ENCODE peak calls at places on chromosomes 16 and 17, in five cellular contexts. N, I, Z, L and G are unnamed samples.

GRCh38 chr17:61409301-61410099 is 9.9 kb downstream of the TBX2 start:
- DNase-seq in I (peak; percentile 75), L (peak; percentile 84), N (peak; percentile 55), Z (peak; percentile 77), G (peak; percentile 76)

GRCh38 chr17:38673714-38674012 is 1.1 kb downstream of the EPOP start:
- DNase-seq in I (peak; percentile 18), N (peak; percentile 36), Z (no peak), L (no peak), G (peak; percentile 39)

GRCh38 chr17:68457168-68457538 is at the start of gene WIPI1:
- DNase-seq in N (no peak), Z (no peak), L (no peak), I (no peak), G (no peak)

GRCh38 chr16:68416057-68417046 is 32.0 kb downstream of the SMPD3 start:
- DNase-seq in L (peak; percentile 47), N (no peak), I (no peak), Z (no peak), G (no peak)

GRCh38 chr17:16940116-16940881 is 31.6 kb downstream of the TNFRSF13B start:
- DNase-seq in I (no peak), Z (no peak), L (no peak), N (peak; percentile 59), G (no peak)

GRCh38 chr17:81961087-81961514 is at the start of gene NOTUM:
- DNase-seq in I (no peak), N (peak; percentile 66), L (peak; percentile 35), Z (no peak), G (no peak)

GRCh38 chr17:1137465-1137894 is 42.3 kb downstream of the ABR start:
- DNase-seq in Z (no peak), L (no peak), I (no peak), N (peak; percentile 55), G (no peak)

GRCh38 chr16:72959301-72959996 is 88.5 kb downstream of the ZFHX3 start:
- DNase-seq in I (no peak), N (no peak), Z (no peak), L (no peak), G (no peak)

GRCh38 chr17:28716740-28717577 is 709 bp downstream of the RAB34 start:
- DNase-seq in L (peak; percentile 22), I (peak; percentile 20), N (peak; percentile 55), Z (no peak), G (peak; percentile 44)

GRCh38 chr17:82528484-82529265 is 9.1 kb downstream of the FOXK2 start:
- DNase-seq in N (no peak), L (peak; percentile 93), I (peak; percentile 66), Z (no peak), G (no peak)

GRCh38 chr16:14003119-14003570 is 68.0 kb upstream of the MRTFB start:
- DNase-seq in Z (peak; percentile 41), L (peak; percentile 54), N (peak; percentile 69), I (peak; percentile 83), G (peak; percentile 33)

GRCh38 chr17:30363715-30364202 is 15.0 kb upstream of the CPD start:
- DNase-seq in Z (peak; percentile 62), I (peak; percentile 90), L (peak; percentile 83), N (no peak), G (no peak)

GRCh38 chr17:18247613-18248001 is 10.9 kb downstream of the FLII start:
- DNase-seq in N (no peak), L (no peak), Z (no peak), I (no peak), G (no peak)

GRCh38 chr16:79607587-79607986 is 7.0 kb upstream of the MAF start:
- DNase-seq in N (no peak), L (peak; percentile 2), Z (no peak), I (no peak), G (no peak)

GRCh38 chr16:82451449-82451848 is 175.3 kb upstream of the CDH13 start:
- DNase-seq in L (no peak), N (no peak), I (no peak), Z (no peak), G (no peak)

GRCh38 chr16:71230122-71230845 is at the start of gene HYDIN:
- DNase-seq in I (peak; percentile 1), N (peak; percentile 96), L (peak; percentile 64), Z (no peak), G (peak; percentile 91)

GRCh38 chr17:50909765-50910661 is 43.9 kb upstream of the TOB1 start:
- DNase-seq in N (no peak), I (no peak), Z (no peak), L (no peak), G (no peak)

GRCh38 chr16:87784812-87785211 is 19.0 kb upstream of the KLHDC4 start:
- DNase-seq in Z (no peak), N (no peak), I (no peak), L (no peak), G (no peak)

GRCh38 chr16:24508614-24509013 is 30.8 kb upstream of the RBBP6 start:
- DNase-seq in Z (no peak), L (no peak), N (no peak), I (peak; percentile 52), G (no peak)

GRCh38 chr17:42484304-42484703 is 25.6 kb downstream of the ATP6V0A1 start:
- DNase-seq in Z (no peak), I (no peak), L (no peak), N (no peak), G (no peak)

GRCh38 chr16:71585318-71585703 is 8.4 kb upstream of the TAT start:
- DNase-seq in N (no peak), Z (no peak), I (no peak), L (no peak), G (no peak)

GRCh38 chr17:27403480-27404005 is 52.7 kb upstream of the KSR1 start:
- DNase-seq in Z (no peak), I (no peak), N (no peak), L (no peak), G (no peak)

DNA sequence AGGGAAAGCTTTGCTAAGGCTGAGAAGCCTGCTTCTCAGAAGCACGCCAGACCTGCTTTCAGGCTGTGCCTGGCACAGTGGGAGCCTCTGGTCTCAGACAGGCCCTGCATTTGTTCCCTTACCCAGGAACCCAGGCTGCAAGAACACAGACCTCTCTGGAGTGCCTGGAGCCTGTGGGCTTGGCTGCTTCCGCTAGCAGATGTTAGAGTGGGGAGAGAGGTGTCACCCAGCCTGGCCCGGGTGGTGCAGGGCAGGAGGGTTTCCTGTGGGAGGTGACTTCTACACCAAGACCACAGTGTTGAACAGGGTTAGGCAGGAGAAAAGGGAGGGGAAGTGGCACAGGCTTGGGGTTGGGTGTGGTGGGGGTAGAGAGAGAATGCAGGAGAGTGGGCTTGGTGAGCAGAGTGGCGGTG is 35.8 kb upstream of the ADGRG1 start:
- DNase-seq in I (no peak), N (no peak), L (no peak), Z (no peak), G (no peak)
- TF ChIP-seq CTCF in I (no peak), N (no peak), L (no peak), Z (no peak), G (no peak)

GRCh38 chr16:84532855-84533486 is 28.5 kb upstream of the MEAK7 start:
- DNase-seq in N (no peak), Z (no peak), I (no peak), L (no peak), G (no peak)
- TF ChIP-seq CTCF in N (no peak), Z (no peak), I (no peak), L (no peak), G (no peak)

GRCh38 chr17:8574687-8575086 is 55.8 kb downstream of the MYH10 start:
- DNase-seq in Z (no peak), L (no peak), I (no peak), N (no peak), G (no peak)

GRCh38 chr17:8576895-8577294 is 53.6 kb downstream of the MYH10 start:
- DNase-seq in I (no peak), L (no peak), Z (no peak), N (no peak), G (no peak)

GRCh38 chr17:8577868-8578267 is 52.7 kb downstream of the MYH10 start:
- DNase-seq in N (no peak), I (no peak), L (no peak), Z (no peak), G (no peak)

DNA sequence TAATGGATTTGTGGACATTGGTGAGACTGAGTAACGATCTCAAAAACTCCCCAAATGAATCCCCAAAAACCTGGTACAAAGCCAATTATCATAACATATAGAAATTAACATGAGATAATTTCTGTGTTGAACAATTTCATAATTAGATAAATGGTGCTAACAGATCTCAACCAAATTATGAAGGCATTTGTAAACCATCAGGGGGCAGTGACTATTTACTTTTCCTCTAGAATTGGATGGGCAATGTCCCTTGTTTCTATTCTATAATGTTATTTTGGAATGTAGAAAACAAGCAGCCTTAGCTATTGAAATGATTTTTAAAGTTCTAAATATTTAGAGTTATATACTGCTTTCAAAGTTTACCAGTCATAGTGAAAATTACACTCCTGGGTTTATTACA is 57.8 kb downstream of the MYH10 start:
- DNase-seq in I (no peak), N (no peak), Z (peak; percentile 16), L (no peak), G (no peak)
- TF ChIP-seq CTCF in I (no peak), N (no peak), Z (no peak), L (peak; percentile 48), G (no peak)

GRCh38 chr17:58330544-58330996 is 2.0 kb upstream of the TSPOAP1 start:
- DNase-seq in Z (no peak), N (no peak), L (no peak), I (no peak), G (no peak)

GRCh38 chr17:58328195-58329034 is at the start of gene TSPOAP1:
- DNase-seq in Z (peak; percentile 82), I (no peak), N (peak; percentile 75), L (no peak), G (no peak)

GRCh38 chr17:58327363-58328194 is 1.0 kb downstream of the TSPOAP1 start:
- DNase-seq in N (no peak), I (no peak), Z (no peak), L (no peak), G (no peak)

GRCh38 chr17:58329808-58330543 is 1.4 kb upstream of the TSPOAP1 start:
- DNase-seq in I (no peak), L (no peak), N (no peak), Z (no peak), G (no peak)

DNA sequence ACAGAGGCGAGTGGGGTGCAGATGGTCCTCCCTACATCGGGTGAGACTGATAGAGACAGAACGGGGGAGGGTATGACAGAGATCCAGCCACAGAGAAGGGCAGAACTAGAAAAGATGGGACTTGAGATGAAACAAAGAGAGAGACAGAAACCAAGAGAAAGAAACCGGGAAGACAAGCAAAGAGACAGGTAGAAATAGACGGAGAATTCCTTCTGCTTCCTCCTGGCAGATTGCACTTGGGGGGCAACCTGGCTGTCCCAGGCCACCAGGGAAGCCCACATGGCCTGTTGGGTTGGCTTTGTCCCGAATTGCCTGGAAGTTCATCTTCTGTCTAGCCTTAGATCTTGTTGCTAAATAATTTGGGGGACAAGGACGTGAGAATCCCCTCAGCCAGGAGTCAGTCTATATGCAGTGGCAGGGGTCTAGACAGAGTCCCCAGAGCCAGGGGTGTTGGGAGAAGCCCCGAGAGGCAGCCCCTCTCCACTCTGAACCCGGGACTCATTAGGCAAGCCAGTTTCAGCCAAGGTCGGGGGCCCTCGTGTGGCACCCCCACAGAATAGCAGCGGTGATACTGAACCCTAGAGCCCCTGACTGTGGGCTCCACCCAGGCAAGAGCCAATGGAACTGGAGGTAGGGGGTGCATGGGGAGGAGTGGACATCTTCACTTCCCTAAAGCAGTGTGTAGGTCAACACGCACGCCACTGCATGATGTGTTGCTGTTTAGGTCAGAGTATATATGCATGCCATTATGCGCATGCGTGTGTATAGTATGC is 626 bp upstream of the TSPOAP1 start:
- DNase-seq in Z (peak; percentile 79), N (peak; percentile 61), L (no peak), I (no peak), G (no peak)
- TF ChIP-seq CTCF in Z (peak; percentile 62), N (peak; percentile 16), L (no peak), I (peak; percentile 20), G (no peak)